ENCODE peak calls at places on chromosomes 4 and X, in seven cellular contexts. Y is adrenal gland, W is type B pancreatic cell, V is GM10248, D is natural killer cell, K is epithelial cell of esophagus, N is breast epithelium. G is an unnamed sample.

GRCh38 chr4:20603671-20604313 is 96.5 kb upstream of the PACRGL start:
- DNase-seq in Y (no peak), K (peak), D (no peak), W (no peak), V (no peak), N (no peak), G (no peak)

GRCh38 chr4:6894086-6894478 is 15.5 kb upstream of the TBC1D14 start:
- DNase-seq in N (no peak), Y (no peak), V (no peak), K (no peak), D (no peak), W (no peak), G (no peak)

GRCh38 chr4:82376109-82376508 is 2.3 kb upstream of the HNRNPD start:
- DNase-seq in W (no peak), N (no peak), Y (no peak), K (no peak), V (no peak), D (no peak), G (no peak)

GRCh38 chr4:20422398-20422797 is 170.7 kb downstream of the SLIT2 start:
- DNase-seq in Y (peak), V (peak), K (peak), D (no peak), N (no peak), W (no peak), G (no peak)

GRCh38 chrX:44344194-44344593 is 722 bp upstream of the EFHC2 start:
- DNase-seq in D (peak), K (peak), V (no peak), N (no peak), W (no peak), Y (no peak), G (peak)

GRCh38 chrX:121831601-121832000 is 784.2 kb downstream of the GLUD2 start:
- DNase-seq in D (no peak), V (no peak), N (no peak), Y (no peak), K (peak), W (no peak), G (no peak)

GRCh38 chr4:88610771-88611170 is 18.5 kb downstream of the HERC3 start:
- DNase-seq in N (no peak), K (peak), D (no peak), V (no peak), Y (no peak), W (no peak), G (no peak)

GRCh38 chr4:176271749-176272148 is 2.7 kb upstream of the ASB5 start:
- DNase-seq in Y (no peak), D (no peak), K (peak), N (no peak), W (no peak), V (no peak), G (no peak)

GRCh38 chr4:15402146-15402545 is 25.7 kb upstream of the C1QTNF7 start:
- DNase-seq in K (peak), D (no peak), N (no peak), Y (no peak), W (no peak), V (no peak), G (no peak)

GRCh38 chrX:137052641-137053235 is 18.9 kb upstream of the GPR101 start:
- DNase-seq in V (no peak), W (no peak), D (no peak), Y (no peak), N (no peak), K (no peak), G (no peak)

GRCh38 chr4:1783011-1783410 is 10.1 kb upstream of the FGFR3 start:
- DNase-seq in V (no peak), D (no peak), Y (no peak), K (peak), W (no peak), N (no peak), G (no peak)

GRCh38 chr4:36609631-36610030 is 328.2 kb downstream of the DTHD1 start:
- DNase-seq in V (no peak), N (no peak), W (no peak), Y (no peak), K (no peak), D (no peak), G (no peak)

GRCh38 chr4:53763813-53764597 is 172.7 kb upstream of the LNX1 start:
- DNase-seq in W (no peak), V (no peak), K (peak), Y (no peak), N (no peak), D (no peak), G (no peak)

GRCh38 chr4:87114245-87115062 is 106.0 kb downstream of the KLHL8 start:
- DNase-seq in D (no peak), Y (no peak), V (no peak), K (no peak), W (no peak), N (no peak), G (no peak)

GRCh38 chr4:874071-874470 is 48.1 kb upstream of the CPLX1 start:
- DNase-seq in N (no peak), V (no peak), D (no peak), K (no peak), Y (no peak), W (no peak), G (no peak)

DNA sequence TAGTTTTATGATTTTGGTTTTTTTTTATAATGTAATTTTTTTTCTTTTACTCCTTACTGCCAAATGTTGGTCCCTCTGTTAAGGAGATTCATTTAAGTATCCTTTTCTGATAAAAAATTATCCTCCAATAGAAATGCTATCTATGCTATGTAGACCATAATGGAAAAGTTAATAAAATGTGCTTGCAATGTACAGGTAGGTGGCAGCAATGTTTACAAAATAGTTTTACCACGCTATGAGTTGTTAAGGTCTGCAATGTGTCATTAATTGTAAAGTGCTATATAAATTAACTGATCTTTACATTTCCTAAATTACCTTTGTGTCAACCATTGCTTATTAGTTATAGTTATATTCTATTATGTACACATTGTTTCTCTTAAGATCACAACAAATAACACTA is 3.8 kb upstream of the CENPC start:
- DNase-seq in K (peak), Y (no peak), D (no peak), W (no peak), N (no peak), V (peak), G (no peak)
- TF ChIP-seq CTCF in K (peak), Y (peak), D (peak), W (peak), N (no peak), V (peak), G (peak)

DNA sequence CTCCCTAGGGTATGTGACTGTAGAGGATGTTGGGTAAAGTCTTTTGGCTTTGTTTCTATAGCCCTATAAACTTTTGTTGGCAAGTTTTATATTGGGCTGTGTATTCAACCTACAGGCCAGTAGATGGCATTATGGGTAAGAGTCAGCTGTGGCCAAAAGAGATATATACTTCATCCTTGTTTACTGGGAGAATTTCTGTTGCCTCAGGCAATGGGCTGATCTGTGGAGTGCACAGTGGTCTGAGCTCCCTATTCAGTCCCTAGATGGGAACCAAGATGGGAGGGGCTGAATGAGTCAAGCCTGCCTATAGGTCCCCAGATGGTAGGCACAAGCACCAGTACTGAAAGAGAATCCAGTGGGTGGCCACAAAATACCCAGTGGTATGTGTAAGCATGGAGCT is 580.6 kb downstream of the EPHA5 start:
- DNase-seq in K (peak), N (no peak), V (no peak), D (no peak), Y (no peak), W (no peak), G (no peak)
- TF ChIP-seq CTCF in K (peak), N (no peak), V (no peak), D (no peak), Y (no peak), W (peak), G (no peak)

GRCh38 chrX:21972721-21973120 is 32.2 kb downstream of the SMS start:
- DNase-seq in Y (peak), V (no peak), W (no peak), N (no peak), D (no peak), K (peak), G (no peak)
- TF ChIP-seq CTCF in Y (no peak), V (no peak), W (peak), N (no peak), D (no peak), K (no peak), G (no peak)

GRCh38 chr4:140330311-140330900 is 43.0 kb upstream of the SCOC start:
- DNase-seq in N (no peak), D (no peak), V (no peak), Y (no peak), W (no peak), K (peak), G (no peak)

GRCh38 chr4:140331245-140331644 is 42.2 kb upstream of the SCOC start:
- DNase-seq in V (no peak), K (no peak), N (no peak), Y (no peak), D (no peak), W (no peak), G (no peak)

DNA sequence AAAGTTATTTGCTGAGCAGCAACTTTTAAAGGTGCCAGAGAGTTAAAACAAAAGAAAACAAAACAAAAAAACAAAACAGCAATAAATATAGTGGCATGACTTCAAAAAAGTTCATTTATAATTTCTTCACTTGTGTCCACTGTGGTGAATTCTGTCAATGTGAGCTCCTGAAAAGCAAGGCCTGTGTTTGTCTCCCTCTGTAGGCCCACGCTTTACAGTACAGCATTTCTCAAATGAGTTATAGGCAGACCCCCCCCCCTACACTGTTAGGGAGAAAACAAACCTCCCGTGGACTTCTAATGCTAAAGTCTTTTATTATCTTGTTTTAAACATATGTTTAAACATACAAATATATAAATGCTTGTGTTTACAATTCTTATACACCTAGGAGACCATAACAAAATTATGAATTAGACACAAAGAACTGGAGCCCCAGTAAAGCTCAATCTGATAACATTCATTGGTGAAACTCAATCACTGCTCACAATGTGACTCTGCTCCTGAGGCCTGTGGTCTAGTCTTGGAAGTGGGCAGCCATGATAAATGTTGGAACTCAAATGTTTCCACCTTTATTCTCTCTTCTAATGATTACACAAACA is 47.0 kb upstream of the SCOC start:
- DNase-seq in Y (peak), W (no peak), K (peak), V (no peak), N (no peak), D (no peak), G (no peak)
- TF ChIP-seq CTCF in Y (peak), W (peak), K (peak), V (peak), N (peak), D (no peak), G (no peak)

GRCh38 chrX:109740076-109740809 is 7.2 kb upstream of the ACSL4 start:
- DNase-seq in W (no peak), Y (peak), V (no peak), N (no peak), D (no peak), K (peak), G (no peak)
- TF ChIP-seq CTCF in W (no peak), Y (no peak), V (no peak), N (no peak), D (no peak), K (no peak), G (no peak)

GRCh38 chrX:154751121-154751668 is 318 bp upstream of the GAB3 start:
- DNase-seq in V (no peak), K (no peak), D (peak), W (no peak), Y (no peak), N (no peak), G (no peak)

GRCh38 chrX:154751669-154752271 is 893 bp upstream of the GAB3 start:
- DNase-seq in V (no peak), D (no peak), N (no peak), K (no peak), W (no peak), Y (no peak), G (no peak)

GRCh38 chrX:154750301-154751120 is at the start of gene GAB3:
- DNase-seq in W (no peak), D (peak), Y (peak), N (no peak), V (peak), K (no peak), G (peak)

GRCh38 chrX:154749856-154750255 is 1.0 kb downstream of the GAB3 start:
- DNase-seq in K (no peak), V (no peak), N (no peak), D (no peak), W (no peak), Y (no peak), G (no peak)

GRCh38 chrX:154748712-154749339 is 2.1 kb downstream of the GAB3 start:
- DNase-seq in K (peak), Y (peak), D (no peak), W (no peak), N (no peak), V (peak), G (no peak)
- TF ChIP-seq CTCF in K (peak), Y (peak), D (peak), W (peak), N (peak), V (peak), G (peak)

GRCh38 chrX:149629730-149630387 is 1.7 kb downstream of the TMEM185A start:
- DNase-seq in Y (no peak), W (no peak), D (no peak), N (no peak), V (no peak), K (no peak), G (no peak)

GRCh38 chrX:149631293-149632165 is at the start of gene TMEM185A:
- DNase-seq in N (peak), K (peak), Y (peak), W (peak), D (peak), V (peak), G (peak)

GRCh38 chrX:149628280-149628679 is 3.3 kb downstream of the TMEM185A start:
- DNase-seq in K (peak), N (no peak), V (no peak), D (no peak), Y (no peak), W (no peak), G (no peak)

GRCh38 chrX:149628768-149629167 is 2.8 kb downstream of the TMEM185A start:
- DNase-seq in W (no peak), N (no peak), K (no peak), V (no peak), D (no peak), Y (no peak), G (no peak)

GRCh38 chrX:149630681-149631292 is 805 bp downstream of the TMEM185A start:
- DNase-seq in N (no peak), D (no peak), W (no peak), Y (peak), K (peak), V (no peak), G (no peak)
- TF ChIP-seq CTCF in N (no peak), D (no peak), W (peak), Y (peak), K (no peak), V (no peak), G (no peak)

GRCh38 chr4:141153751-141154510 is 20.7 kb upstream of the RNF150 start:
- DNase-seq in V (no peak), Y (no peak), D (no peak), W (no peak), N (no peak), K (no peak), G (no peak)

GRCh38 chr4:141155586-141155985 is 22.3 kb upstream of the RNF150 start:
- DNase-seq in D (no peak), N (no peak), K (no peak), Y (no peak), W (no peak), V (no peak), G (no peak)

GRCh38 chr4:141154725-141155124 is 21.5 kb upstream of the RNF150 start:
- DNase-seq in Y (no peak), V (no peak), D (no peak), W (no peak), N (no peak), K (no peak), G (no peak)

GRCh38 chr4:141158219-141158618 is 24.9 kb upstream of the RNF150 start:
- DNase-seq in K (peak), N (no peak), D (no peak), Y (no peak), V (peak), W (no peak), G (no peak)
- TF ChIP-seq CTCF in K (peak), N (peak), D (no peak), Y (peak), V (peak), W (peak), G (no peak)

G was measured in activated B cell treated with CpG ODN at 0.5 μM for 24 hours.